ENCODE peak calls at places on chromosome 20, in nine cellular contexts. C is GM12864; Y is CD8-positive, alpha-beta T cell; X is iPS DF 6.9; O is stomach; L is tibial artery; B is AG10803; J is neuronal stem cell; U is IMR-90. S is an unnamed sample.

GRCh38 chr20:61599061-61599930 is 347.2 kb downstream of the CDH4 start:
- DNase-seq in U (no peak), O (no peak), X (no peak), C (no peak), B (no peak), L (no peak), J (no peak), Y (no peak), S (no peak)

GRCh38 chr20:52104546-52105044 is 87.0 kb downstream of the ZFP64 start:
- DNase-seq in U (peak; percentile 8), O (no peak), C (no peak), L (no peak), X (no peak), B (peak; percentile 20), J (peak; percentile 46), Y (no peak), S (peak; percentile 13)

GRCh38 chr20:46253391-46253790 is 54.9 kb downstream of the CDH22 start:
- DNase-seq in C (no peak), O (peak; percentile 30), J (no peak), X (no peak), U (no peak), Y (no peak), L (no peak), B (no peak), S (no peak)

GRCh38 chr20:61436674-61437279 is 184.7 kb downstream of the CDH4 start:
- DNase-seq in B (peak; percentile 73), U (peak; percentile 58), O (no peak), C (no peak), Y (no peak), J (peak; percentile 91), X (peak; percentile 96), L (peak; percentile 49), S (peak; percentile 83)

GRCh38 chr20:48586728-48587127 is 241.1 kb downstream of the PREX1 start:
- DNase-seq in C (no peak), U (no peak), Y (no peak), J (no peak), O (peak; percentile 32), L (peak; percentile 3), B (no peak), X (no peak), S (no peak)

GRCh38 chr20:21677781-21678180 is 27.7 kb upstream of the PAX1 start:
- DNase-seq in J (no peak), Y (no peak), U (no peak), L (no peak), B (no peak), O (no peak), C (no peak), X (no peak), S (no peak)

GRCh38 chr20:57902478-57902877 is 192.7 kb upstream of the PMEPA1 start:
- DNase-seq in X (no peak), C (no peak), O (no peak), J (no peak), B (peak; percentile 79), Y (no peak), U (peak; percentile 16), L (no peak), S (peak; percentile 2)

GRCh38 chr20:59154317-59155013 is 9.2 kb upstream of the ZNF831 start:
- DNase-seq in O (no peak), Y (no peak), L (no peak), C (no peak), B (no peak), X (no peak), U (no peak), J (no peak), S (no peak)

GRCh38 chr20:25360631-25361286 is 29.9 kb downstream of the ABHD12 start:
- DNase-seq in X (no peak), B (peak; percentile 26), L (no peak), O (no peak), J (no peak), U (peak; percentile 82), C (no peak), Y (no peak), S (peak; percentile 47)

GRCh38 chr20:13723015-13723414 is 61.7 kb downstream of the ESF1 start:
- DNase-seq in U (no peak), L (no peak), Y (no peak), B (peak; percentile 37), O (no peak), J (no peak), C (no peak), X (no peak), S (no peak)

GRCh38 chr20:53672484-53673129 is 79.0 kb upstream of the ZNF217 start:
- DNase-seq in O (no peak), B (peak; percentile 16), L (no peak), Y (no peak), U (peak; percentile 66), C (no peak), J (no peak), X (no peak), S (no peak)

GRCh38 chr20:17956099-17956685 is 12.4 kb downstream of the SNX5 start:
- DNase-seq in X (no peak), U (no peak), Y (no peak), B (no peak), C (no peak), J (no peak), O (no peak), L (no peak), S (no peak)

GRCh38 chr20:17960927-17961599 is 7.5 kb downstream of the SNX5 start:
- DNase-seq in X (no peak), Y (no peak), C (no peak), B (peak; percentile 78), U (peak; percentile 66), O (no peak), J (no peak), L (no peak), S (peak; percentile 78)

GRCh38 chr20:17959257-17959627 is 9.4 kb downstream of the SNX5 start:
- DNase-seq in U (no peak), C (no peak), L (no peak), O (no peak), B (no peak), X (no peak), J (no peak), Y (no peak), S (no peak)

GRCh38 chr20:17957505-17958325 is 10.9 kb downstream of the SNX5 start:
- DNase-seq in X (no peak), O (no peak), U (peak; percentile 64), J (no peak), L (no peak), Y (no peak), B (peak; percentile 52), C (no peak), S (no peak)

GRCh38 chr20:17958326-17959256 is 10.0 kb downstream of the SNX5 start:
- DNase-seq in L (no peak), B (peak; percentile 27), U (peak; percentile 61), J (no peak), X (no peak), C (no peak), O (no peak), Y (no peak), S (no peak)
- H3K4me3 ChIP-seq in L (no peak overlapping the region), B (no peak overlapping the region), U (no peak overlapping the region), J (no peak overlapping the region), X (no peak overlapping the region), C (no peak overlapping the region), O (no peak overlapping the region), Y (no peak overlapping the region), S (no peak overlapping the region)

GRCh38 chr20:38218566-38218885 is 42.0 kb downstream of the KIAA1755 start:
- DNase-seq in Y (no peak), C (no peak), X (no peak), J (no peak), U (no peak), L (peak; percentile 55), O (no peak), B (no peak), S (no peak)

GRCh38 chr20:38217791-38218565 is 42.6 kb downstream of the KIAA1755 start:
- DNase-seq in U (peak; percentile 97), X (no peak), Y (no peak), C (no peak), J (no peak), L (peak; percentile 89), O (no peak), B (peak; percentile 95), S (peak; percentile 85)

GRCh38 chr20:38216201-38216600 is 44.3 kb downstream of the KIAA1755 start:
- DNase-seq in U (no peak), J (no peak), L (peak; percentile 62), B (no peak), Y (no peak), O (no peak), X (no peak), C (no peak), S (no peak)

GRCh38 chr20:38215789-38216182 is 44.7 kb downstream of the KIAA1755 start:
- DNase-seq in C (no peak), L (peak; percentile 9), J (no peak), B (no peak), X (no peak), U (no peak), Y (no peak), O (no peak), S (no peak)

GRCh38 chr20:38216736-38217595 is 43.6 kb downstream of the KIAA1755 start:
- DNase-seq in Y (no peak), U (no peak), L (no peak), B (no peak), O (no peak), X (no peak), J (no peak), C (no peak), S (no peak)
- H3K4me3 ChIP-seq in Y (no peak overlapping the region), U (no peak overlapping the region), L (no peak overlapping the region), B (no peak overlapping the region), O (no peak overlapping the region), X (no peak overlapping the region), J (no peak overlapping the region), C (no peak overlapping the region), S (no peak overlapping the region)

DNA sequence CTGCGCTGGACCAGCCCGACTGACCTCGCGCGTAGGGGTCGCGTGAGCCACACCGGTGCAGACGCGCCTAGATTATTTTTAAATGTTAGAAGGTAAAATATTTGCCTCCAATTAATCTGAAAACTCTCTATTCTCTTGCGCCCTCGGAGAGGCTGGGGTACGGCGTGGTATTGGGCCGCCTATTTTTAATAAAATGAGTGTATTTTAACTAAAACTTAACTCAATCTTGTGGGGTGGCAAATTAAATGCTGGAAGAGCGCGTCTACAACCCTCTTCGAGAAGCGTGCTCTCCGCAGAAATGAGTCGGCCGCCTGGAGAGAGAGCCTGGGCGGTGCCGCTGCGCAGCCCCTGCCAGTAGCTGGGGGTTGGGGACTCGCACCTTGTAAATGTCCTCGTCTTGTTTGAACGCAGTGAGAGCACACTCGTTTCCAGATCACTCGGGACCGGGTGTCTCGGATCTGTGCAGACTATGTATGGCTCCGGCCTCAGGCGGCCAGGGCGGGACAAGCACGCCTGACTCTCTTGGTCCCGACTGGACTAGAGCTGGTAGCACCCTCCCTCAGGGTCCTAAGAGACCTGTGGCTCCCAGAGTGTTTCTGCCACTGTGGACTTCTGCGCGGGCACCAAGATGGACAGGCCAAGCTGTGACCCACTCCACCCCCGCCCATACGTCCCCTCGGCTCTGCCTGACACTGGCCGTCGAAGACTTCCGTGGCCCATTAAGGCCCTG is 2.0 kb upstream of the MAFB start:
- DNase-seq in X (no peak), C (no peak), Y (no peak), L (no peak), U (no peak), B (no peak), J (no peak), O (no peak), S (no peak)
- H3K4me3 ChIP-seq in X (peak overlapping the region; percentile 37), C (no peak overlapping the region), Y (no peak overlapping the region), L (peak overlapping the region; percentile 64), U (no peak overlapping the region), B (no peak overlapping the region), J (peak overlapping the region; percentile 70), O (peak overlapping the region; percentile 58), S (no peak overlapping the region)

DNA sequence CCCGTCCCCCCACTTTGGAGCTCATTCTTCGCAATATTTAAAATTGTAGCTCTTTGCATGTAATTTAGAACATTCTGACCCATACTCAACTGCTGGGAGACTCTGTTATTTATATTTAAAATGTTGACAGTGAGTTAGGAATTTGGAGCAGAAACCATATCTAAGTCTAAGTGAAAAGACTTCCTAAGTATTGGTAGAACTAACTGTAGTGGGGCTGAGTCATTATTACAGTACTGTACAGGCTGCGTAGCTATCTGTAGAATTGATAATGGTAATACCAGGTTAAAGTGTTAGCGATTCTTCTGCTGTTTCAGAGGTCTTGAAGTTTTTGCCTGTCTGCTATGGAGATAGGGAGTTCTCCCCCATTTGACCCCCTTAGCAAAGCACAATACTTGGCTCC is 3.6 kb downstream of the TOP1 start:
- DNase-seq in U (peak; percentile 71), L (no peak), X (no peak), J (no peak), B (no peak), Y (no peak), C (no peak), O (no peak), S (peak; percentile 29)
- H3K4me3 ChIP-seq in U (peak overlapping the region; percentile 2), L (no peak overlapping the region), X (no peak overlapping the region), J (no peak overlapping the region), B (no peak overlapping the region), Y (no peak overlapping the region), C (no peak overlapping the region), O (no peak overlapping the region), S (peak overlapping the region; percentile 32)